ENCODE peak calls at places on chromosomes 11 and 22, in four cellular contexts. Q is testis, B is mucosa of descending colon, E is SJSA1. V is an unnamed sample.

GRCh38 chr11:10302744-10303557 is 1.9 kb upstream of the ADM start:
- DNase-seq in Q (peak; percentile 90), E (peak; percentile 82), B (peak; percentile 96), V (peak; percentile 93)

GRCh38 chr22:38272373-38273134 is at the start of gene TMEM184B:
- DNase-seq in E (peak; percentile 69), B (peak; percentile 89), Q (peak; percentile 82), V (no peak)

GRCh38 chr11:73989156-73989555 is 6.5 kb upstream of the UCP2 start:
- DNase-seq in B (no peak), Q (no peak), E (no peak), V (no peak)

GRCh38 chr11:121415861-121416260 is 36.3 kb upstream of the SORL1 start:
- DNase-seq in E (no peak), Q (no peak), B (no peak), V (no peak)

GRCh38 chr11:69437001-69437875 is 44.2 kb upstream of the LINC01488 start:
- DNase-seq in Q (no peak), E (peak; percentile 94), B (no peak), V (no peak)

GRCh38 chr22:36816635-36817428 is at the start of gene PVALB:
- DNase-seq in Q (peak; percentile 23), E (no peak), B (peak; percentile 40), V (no peak)

GRCh38 chr11:23961503-23962338 is 535.1 kb upstream of the LUZP2 start:
- DNase-seq in B (peak; percentile 14), Q (peak; percentile 28), E (no peak), V (no peak)

GRCh38 chr11:117941163-117941707 is 12.0 kb upstream of the TMPRSS13 start:
- DNase-seq in B (no peak), Q (no peak), E (no peak), V (no peak)

GRCh38 chr11:111624602-111625001 is 22.4 kb downstream of the SIK2 start:
- DNase-seq in Q (no peak), E (no peak), B (no peak), V (no peak)

GRCh38 chr11:46528445-46529085 is 65.3 kb downstream of the AMBRA1 start:
- DNase-seq in B (no peak), Q (peak; percentile 28), E (no peak), V (no peak)

GRCh38 chr11:47216141-47216798 is 1.5 kb downstream of the DDB2 start:
- DNase-seq in E (peak; percentile 94), Q (peak; percentile 40), B (peak; percentile 58), V (no peak)

GRCh38 chr11:101226617-101227016 is 97.0 kb upstream of the PGR start:
- DNase-seq in B (no peak), E (no peak), Q (no peak), V (no peak)

GRCh38 chr22:31488346-31488883 is 1.2 kb downstream of the EIF4ENIF1 start:
- DNase-seq in Q (peak; percentile 30), B (no peak), E (no peak), V (no peak)

GRCh38 chr11:15852179-15852578 is 504.2 kb downstream of the SOX6 start:
- DNase-seq in B (no peak), E (peak; percentile 38), Q (peak; percentile 55), V (no peak)

GRCh38 chr11:84788220-84788619 is 838.9 kb downstream of the DLG2 start:
- DNase-seq in B (no peak), E (no peak), Q (no peak), V (no peak)

GRCh38 chr11:67268036-67268683 is 1.9 kb downstream of the GRK2 start:
- DNase-seq in B (peak; percentile 56), E (no peak), Q (no peak), V (no peak)

GRCh38 chr22:25709758-25710157 is 32.2 kb upstream of the MYO18B start:
- DNase-seq in B (no peak), E (no peak), Q (no peak), V (no peak)

GRCh38 chr11:110755961-110756360 is 43.7 kb upstream of the ARHGAP20 start:
- DNase-seq in E (no peak), Q (no peak), B (no peak), V (no peak)

GRCh38 chr11:70854891-70855556 is 397.4 kb downstream of the SHANK2 start:
- DNase-seq in B (no peak), Q (no peak), E (no peak), V (no peak)

GRCh38 chr22:26127126-26127525 is 42.1 kb upstream of the SEZ6L start:
- DNase-seq in B (no peak), Q (no peak), E (no peak), V (no peak)

GRCh38 chr22:30325724-30326703 is 727 bp downstream of the TBC1D10A start:
- DNase-seq in E (peak; percentile 26), B (peak; percentile 72), Q (peak; percentile 58), V (no peak)

GRCh38 chr11:130476922-130477491 is 28.6 kb downstream of the ADAMTS15 start:
- DNase-seq in E (no peak), B (no peak), Q (no peak), V (peak; percentile 82)

GRCh38 chr22:30932661-30933060 is 35.9 kb downstream of the MORC2 start:
- DNase-seq in E (no peak), Q (no peak), B (no peak), V (no peak)

GRCh38 chr11:81005595-81005994 is 1564.8 kb upstream of the TENM4 start:
- DNase-seq in Q (no peak), E (no peak), B (no peak), V (no peak)

GRCh38 chr22:44024288-44024908 is at the start of gene PARVB:
- DNase-seq in E (peak; percentile 12), B (peak; percentile 50), Q (peak; percentile 55), V (no peak)

GRCh38 chr11:107011977-107012376 is 6.3 kb downstream of the GUCY1A2 start:
- DNase-seq in B (no peak), E (peak; percentile 4), Q (no peak), V (no peak)

GRCh38 chr11:1682225-1682901 is 14.6 kb upstream of the KRTAP5-6 start:
- DNase-seq in Q (no peak), E (no peak), B (no peak), V (no peak)
- H3K4me1 ChIP-seq in Q (no peaks in the 10 kb centered on the region), E (no peaks in the 10 kb centered on the region), B (no peaks in the 10 kb centered on the region), V (no peaks in the 10 kb centered on the region)

DNA sequence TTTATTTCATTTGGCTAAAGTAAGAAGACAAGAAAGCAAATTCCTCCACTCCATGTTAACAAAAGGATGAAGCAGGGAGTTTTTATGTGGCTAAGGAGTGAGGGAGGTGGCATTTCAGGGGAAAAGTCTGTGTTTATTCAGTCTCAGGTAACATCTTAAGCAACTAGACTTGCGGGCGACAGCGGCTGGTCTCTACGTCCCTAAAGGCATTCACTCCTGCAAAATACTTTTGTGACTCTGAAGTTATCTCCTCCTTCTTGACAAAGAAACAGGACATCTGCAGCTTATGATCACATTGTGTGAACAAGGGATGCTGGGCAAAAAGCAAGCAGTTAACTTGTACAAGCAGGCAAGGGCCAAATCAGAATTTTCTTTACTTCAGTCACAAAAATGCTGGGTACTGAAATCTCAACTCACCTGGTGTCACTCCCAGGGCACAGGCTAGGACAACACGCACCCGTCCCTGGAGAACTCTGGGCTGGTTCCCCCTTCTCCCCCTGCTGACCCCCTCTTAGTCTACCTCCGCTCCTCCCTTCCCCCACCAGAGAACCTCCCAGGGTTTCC is 38.3 kb downstream of the IGLL5 start:
- DNase-seq in Q (no peak), B (no peak), E (no peak), V (no peak)
- H3K4me1 ChIP-seq in Q (no peaks in the 10 kb centered on the region), B (peaks cover 3% of the 10 kb centered on the region), E (peaks cover 30% of the 10 kb centered on the region), V (no peaks in the 10 kb centered on the region)

DNA sequence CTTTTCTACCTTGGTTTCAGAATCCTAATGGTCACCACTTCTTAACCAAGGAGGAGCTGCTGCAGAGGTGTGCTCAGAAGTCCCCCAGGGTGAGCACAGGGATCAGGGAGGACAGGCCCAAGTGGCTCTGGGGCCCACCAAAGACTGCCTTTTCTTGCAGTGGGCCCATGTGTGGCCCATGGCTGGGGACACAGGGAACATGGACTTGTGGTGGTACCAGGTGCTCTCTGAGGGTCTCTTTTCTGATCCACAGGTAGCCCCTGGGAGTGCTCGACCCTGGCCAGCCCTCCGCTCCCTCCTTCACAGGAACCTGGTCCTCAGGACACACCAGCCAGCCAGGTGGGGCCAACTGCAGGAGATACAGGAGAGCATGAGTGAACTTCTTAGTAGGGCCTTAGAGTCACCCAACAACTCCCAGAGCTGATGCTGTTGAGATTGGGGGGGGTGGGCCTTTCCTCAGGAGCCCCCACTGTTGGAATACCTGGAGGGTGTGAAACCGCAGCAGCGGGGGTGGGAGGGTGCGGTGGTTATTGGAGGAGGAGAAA is 2.0 kb downstream of the MUS81 start:
- DNase-seq in E (no peak), B (peak; percentile 38), Q (no peak), V (no peak)
- H3K4me1 ChIP-seq in E (peaks cover 22% of the 10 kb centered on the region), B (peaks cover 15% of the 10 kb centered on the region), Q (peaks cover 7% of the 10 kb centered on the region), V (peaks cover 34% of the 10 kb centered on the region)

GRCh38 chr22:40054486-40054885 is 59.7 kb downstream of the FAM83F start:
- DNase-seq in B (no peak), Q (no peak), E (no peak), V (no peak)

GRCh38 chr22:40046126-40046525 is 51.4 kb downstream of the FAM83F start:
- DNase-seq in E (no peak), B (no peak), Q (no peak), V (no peak)

GRCh38 chr22:40051322-40051721 is 56.6 kb downstream of the FAM83F start:
- DNase-seq in E (no peak), B (no peak), Q (no peak), V (no peak)

GRCh38 chr22:40053460-40053859 is 58.7 kb downstream of the FAM83F start:
- DNase-seq in Q (no peak), E (no peak), B (no peak), V (no peak)

GRCh38 chr22:40050258-40050657 is 55.5 kb downstream of the FAM83F start:
- DNase-seq in B (no peak), Q (no peak), E (no peak), V (no peak)
- H3K4me1 ChIP-seq in B (peaks cover 7% of the 10 kb centered on the region), Q (peaks cover 13% of the 10 kb centered on the region), E (peaks cover 7% of the 10 kb centered on the region), V (peaks cover 60% of the 10 kb centered on the region)

GRCh38 chr11:116650052-116650451 is 122.7 kb downstream of the BUD13 start:
- DNase-seq in B (no peak), E (no peak), Q (no peak), V (peak; percentile 81)
- H3K4me1 ChIP-seq in B (no peaks in the 10 kb centered on the region), E (no peaks in the 10 kb centered on the region), Q (no peaks in the 10 kb centered on the region), V (no peaks in the 10 kb centered on the region)

GRCh38 chr11:86061483-86061882 is 7.4 kb downstream of the PICALM start:
- DNase-seq in Q (no peak), E (no peak), B (no peak), V (no peak)
- H3K4me1 ChIP-seq in Q (peaks cover 5% of the 10 kb centered on the region), E (peaks cover 26% of the 10 kb centered on the region), B (peaks cover 33% of the 10 kb centered on the region), V (peaks cover 86% of the 10 kb centered on the region)

GRCh38 chr22:48097723-48098122 is 1335.3 kb downstream of the TBC1D22A start:
- DNase-seq in E (no peak), B (no peak), Q (no peak), V (no peak)

GRCh38 chr22:48096846-48097665 is 1334.6 kb downstream of the TBC1D22A start:
- DNase-seq in E (no peak), B (no peak), Q (no peak), V (no peak)

GRCh38 chr22:48098243-48098935 is 1335.9 kb downstream of the TBC1D22A start:
- DNase-seq in B (no peak), E (no peak), Q (no peak), V (no peak)

GRCh38 chr22:48093981-48094380 is 1331.5 kb downstream of the TBC1D22A start:
- DNase-seq in B (no peak), Q (no peak), E (no peak), V (no peak)

GRCh38 chr22:48096411-48096810 is 1334.0 kb downstream of the TBC1D22A start:
- DNase-seq in B (no peak), E (no peak), Q (no peak), V (no peak)
- H3K4me1 ChIP-seq in B (no peaks in the 10 kb centered on the region), E (no peaks in the 10 kb centered on the region), Q (no peaks in the 10 kb centered on the region), V (peaks cover 9% of the 10 kb centered on the region)